ENCODE peak calls at places on chromosomes 3 and 15, in five cellular contexts. E, A, F, I and L are unnamed samples.

GRCh38 chr3:115806501-115806900 is 183.2 kb downstream of the GAP43 start:
- DNase-seq in E (no peak), A (no peak), F (no peak), I (no peak), L (no peak)

GRCh38 chr3:119831022-119831421 is 49.1 kb downstream of the NR1I2 start:
- DNase-seq in E (no peak), A (no peak), F (no peak), I (no peak), L (no peak)

GRCh38 chr15:33132722-33133345 is 61.7 kb downstream of the FMN1 start:
- DNase-seq in E (no peak), A (peak), F (no peak), I (peak), L (no peak)

GRCh38 chr15:48796930-48797329 is 13.9 kb downstream of the CEP152 start:
- DNase-seq in E (no peak), A (no peak), F (peak), I (no peak), L (no peak)

GRCh38 chr3:136332776-136333175 is 82.6 kb downstream of the PCCB start:
- DNase-seq in E (no peak), A (peak), F (no peak), I (no peak), L (no peak)

GRCh38 chr3:129553771-129554170 is 10.8 kb downstream of the H1-8 start:
- DNase-seq in E (no peak), A (no peak), F (no peak), I (no peak), L (no peak)

GRCh38 chr3:14147617-14148016 is 22.8 kb downstream of the TMEM43 start:
- DNase-seq in E (no peak), A (no peak), F (no peak), I (no peak), L (no peak)

GRCh38 chr15:74201656-74202420 is 749 bp downstream of the STRA6 start:
- DNase-seq in E (no peak), A (no peak), F (no peak), I (no peak), L (no peak)

GRCh38 chr3:57706462-57706861 is 13.6 kb upstream of the DENND6A start:
- DNase-seq in E (no peak), A (no peak), F (no peak), I (peak), L (no peak)

GRCh38 chr15:36844453-36845094 is 255.8 kb downstream of the MEIS2 start:
- DNase-seq in E (no peak), A (peak), F (no peak), I (no peak), L (no peak)

GRCh38 chr3:123688241-123688747 is 103.4 kb upstream of the HACD2 start:
- DNase-seq in E (no peak), A (peak), F (no peak), I (peak), L (no peak)

DNA sequence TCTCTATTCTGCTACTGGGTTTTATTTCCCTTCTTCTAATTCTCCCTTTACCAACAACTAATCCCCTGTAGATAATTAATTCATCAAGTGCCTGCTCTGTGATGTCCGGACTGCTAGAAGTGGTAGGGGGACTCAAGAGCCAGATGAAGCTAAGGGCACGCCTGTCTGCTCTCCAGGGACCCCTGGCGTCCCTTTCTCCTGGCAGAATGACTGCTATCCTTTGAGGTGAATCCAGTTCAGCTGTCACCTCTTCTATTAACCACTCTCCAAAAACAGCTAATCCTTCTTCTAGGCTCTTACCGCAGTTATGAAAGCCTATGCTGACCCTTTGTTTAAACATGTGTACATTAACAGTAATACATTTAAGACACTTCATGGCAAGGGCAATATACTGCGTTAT is 1.4 kb upstream of the CHRNA7 start:
- DNase-seq in E (peak), A (no peak), F (no peak), I (no peak), L (peak)
- TF ChIP-seq ATF3 in E (no peak), A (no peak), F (no peak), I (no peak), L (no peak)

GRCh38 chr3:59713971-59714370 is 664.1 kb upstream of the CFAP20DC start:
- DNase-seq in E (no peak), A (no peak), F (no peak), I (no peak), L (no peak)
- TF ChIP-seq ATF3 in E (no peak), A (no peak), F (no peak), I (no peak), L (no peak)

DNA sequence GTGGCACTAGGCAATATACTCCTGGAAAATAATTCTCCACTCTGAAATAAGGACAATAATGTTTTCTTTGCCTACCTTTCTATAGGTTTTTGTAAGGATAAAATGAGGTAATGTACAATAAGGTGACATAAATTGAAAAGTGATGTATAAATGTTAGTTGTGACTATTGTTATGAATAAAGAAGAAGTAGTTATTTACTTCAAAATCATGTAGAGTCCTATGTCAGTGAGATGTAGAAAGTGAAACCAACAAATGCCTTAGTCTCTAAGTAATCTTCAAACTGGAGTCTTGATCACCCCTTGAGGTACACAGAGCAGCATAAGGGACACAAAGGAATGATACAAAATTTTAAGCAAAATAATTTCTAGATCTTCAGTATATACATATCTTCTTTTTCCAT is 60.3 kb upstream of the TP63 start:
- DNase-seq in E (no peak), A (no peak), F (peak), I (no peak), L (no peak)
- TF ChIP-seq ATF3 in E (no peak), A (no peak), F (no peak), I (no peak), L (no peak)

DNA sequence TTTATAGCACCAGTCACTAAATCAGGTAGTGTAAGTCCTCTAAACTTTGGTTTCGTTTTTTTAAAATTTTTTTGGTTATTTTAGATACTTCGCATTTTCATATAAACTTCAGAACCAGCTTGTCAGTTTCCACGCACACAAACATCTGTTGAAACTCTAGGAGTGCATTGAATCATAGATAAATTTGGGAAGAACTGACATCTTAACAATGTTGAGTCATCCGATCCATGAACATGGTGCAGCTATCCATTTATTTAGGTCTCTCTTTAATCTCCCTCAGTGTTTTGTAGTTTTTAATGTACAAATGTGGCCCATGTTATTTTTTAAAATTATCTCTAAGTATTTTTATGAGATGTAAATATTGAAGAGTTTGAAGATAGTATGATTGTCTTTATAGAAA is 17.7 kb downstream of the TICRR start:
- DNase-seq in E (no peak), A (no peak), F (no peak), I (no peak), L (no peak)
- TF ChIP-seq ATF3 in E (no peak), A (no peak), F (no peak), I (no peak), L (no peak)

GRCh38 chr15:41969851-41970431 is 2.4 kb downstream of the EHD4 start:
- DNase-seq in E (no peak), A (no peak), F (peak), I (no peak), L (no peak)

GRCh38 chr15:41968738-41969137 is 3.6 kb downstream of the EHD4 start:
- DNase-seq in E (no peak), A (no peak), F (peak), I (no peak), L (no peak)

GRCh38 chr15:41971089-41971892 is 1.1 kb downstream of the EHD4 start:
- DNase-seq in E (peak), A (peak), F (peak), I (peak), L (no peak)

GRCh38 chr15:41971893-41972340 is 440 bp downstream of the EHD4 start:
- DNase-seq in E (peak), A (peak), F (no peak), I (no peak), L (peak)

DNA sequence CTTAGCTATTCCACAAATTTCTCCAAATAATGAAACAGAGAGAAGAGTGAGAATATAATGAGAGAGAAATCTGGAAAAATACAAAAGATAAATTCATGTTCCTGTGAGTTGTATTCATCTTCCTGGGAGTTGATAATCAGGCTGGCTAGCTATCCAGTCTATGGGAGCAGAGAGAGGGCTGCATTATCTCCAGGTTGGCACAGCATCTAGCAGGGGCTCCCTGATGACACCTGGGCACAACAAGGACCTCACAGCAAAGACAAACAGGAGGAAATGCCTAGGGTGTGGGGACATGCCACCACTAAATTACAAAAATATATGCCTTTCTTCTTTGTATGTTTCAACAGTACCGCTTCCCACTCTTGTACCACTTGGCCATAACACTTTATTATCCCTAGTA is 1.9 kb downstream of the EHD4 start:
- DNase-seq in E (no peak), A (no peak), F (no peak), I (no peak), L (no peak)
- TF ChIP-seq ATF3 in E (no peak), A (no peak), F (no peak), I (no peak), L (no peak)

DNA sequence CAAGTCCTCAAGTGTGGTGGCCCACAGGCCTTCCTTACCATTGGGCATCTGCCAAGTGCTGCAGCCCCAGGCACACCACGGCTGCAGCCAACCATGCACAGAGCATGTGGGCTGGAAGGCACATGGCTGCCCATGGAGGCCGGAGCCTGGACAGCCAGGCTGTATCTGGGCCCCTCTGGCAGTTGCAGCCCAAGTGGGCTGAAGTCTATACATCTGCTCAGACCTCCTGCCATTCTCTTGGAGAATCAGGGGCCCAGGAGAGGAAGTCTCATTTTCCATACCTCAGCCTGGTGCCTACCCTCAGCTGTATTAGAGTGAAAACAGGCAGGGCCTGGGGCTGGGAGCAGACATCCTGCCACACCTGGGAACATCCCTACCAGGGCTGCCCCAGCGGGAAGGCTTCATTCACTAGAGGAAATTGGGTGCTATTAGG is 47.9 kb upstream of the SLCO2A1 start:
- DNase-seq in E (no peak), A (no peak), F (no peak), I (no peak), L (no peak)
- TF ChIP-seq ATF3 in E (no peak), A (no peak), F (no peak), I (no peak), L (no peak)